ENCODE peak calls at places on chromosomes 7 and 10, in six cellular contexts. One of them, this sample, is unnamed. For H3K9me3, H3K27me3 and H3K36me3, the result is how much of the 10 kb centered on the place peaks cover.

GRCh38 chr10:72800000-72800740 is 93.4 kb upstream of the OIT3 start:
- DNase-seq in testis: no peak
- DNase-seq in sigmoid colon: no peak
- DNase-seq in GM23248: peak
- DNase-seq in ovary: no peak
- DNase-seq in thoracic aorta: no peak
- DNase-seq in this sample: peak

GRCh38 chr7:1301054-1301811 is 68.6 kb downstream of the UNCX start:
- DNase-seq in ovary: no peak
- DNase-seq in thoracic aorta: no peak
- DNase-seq in testis: no peak
- DNase-seq in GM23248: no peak
- DNase-seq in sigmoid colon: no peak
- DNase-seq in this sample: no peak

GRCh38 chr7:107309296-107309695 is 140.5 kb downstream of the HBP1 start:
- DNase-seq in testis: no peak
- DNase-seq in ovary: no peak
- DNase-seq in GM23248: no peak
- DNase-seq in sigmoid colon: no peak
- DNase-seq in thoracic aorta: no peak
- DNase-seq in this sample: no peak

GRCh38 chr10:84820121-84820520 is 491.7 kb downstream of the CCSER2 start:
- DNase-seq in GM23248: peak
- DNase-seq in thoracic aorta: no peak
- DNase-seq in ovary: no peak
- DNase-seq in sigmoid colon: no peak
- DNase-seq in testis: no peak
- DNase-seq in this sample: no peak

GRCh38 chr7:95046494-95047240 is 139.3 kb downstream of the PPP1R9A start:
- DNase-seq in testis: peak
- DNase-seq in thoracic aorta: no peak
- DNase-seq in ovary: no peak
- DNase-seq in GM23248: no peak
- DNase-seq in sigmoid colon: no peak
- DNase-seq in this sample: no peak

GRCh38 chr10:33899578-33900531 is 565.4 kb upstream of the NRP1 start:
- DNase-seq in ovary: no peak
- DNase-seq in testis: no peak
- DNase-seq in GM23248: peak
- DNase-seq in thoracic aorta: no peak
- DNase-seq in sigmoid colon: no peak
- DNase-seq in this sample: no peak

GRCh38 chr7:3682028-3682712 is 381.1 kb downstream of the SDK1 start:
- DNase-seq in GM23248: no peak
- DNase-seq in testis: peak
- DNase-seq in sigmoid colon: peak
- DNase-seq in thoracic aorta: no peak
- DNase-seq in ovary: no peak
- DNase-seq in this sample: no peak

GRCh38 chr10:3499120-3499519 is 285.9 kb downstream of the KLF6 start:
- DNase-seq in GM23248: peak
- DNase-seq in thoracic aorta: no peak
- DNase-seq in sigmoid colon: no peak
- DNase-seq in testis: no peak
- DNase-seq in ovary: no peak
- DNase-seq in this sample: no peak

GRCh38 chr10:8042032-8042863 is 12.2 kb upstream of the GATA3 start:
- DNase-seq in thoracic aorta: no peak
- DNase-seq in ovary: no peak
- DNase-seq in GM23248: no peak
- DNase-seq in sigmoid colon: no peak
- DNase-seq in testis: no peak
- DNase-seq in this sample: no peak

GRCh38 chr10:76309744-76310441 is 878.5 kb downstream of the LRMDA start:
- DNase-seq in GM23248: peak
- DNase-seq in sigmoid colon: no peak
- DNase-seq in testis: no peak
- DNase-seq in ovary: no peak
- DNase-seq in thoracic aorta: no peak
- DNase-seq in this sample: no peak

GRCh38 chr10:33091186-33091585 is 133.2 kb upstream of the ITGB1 start:
- DNase-seq in ovary: no peak
- DNase-seq in testis: no peak
- DNase-seq in GM23248: no peak
- DNase-seq in thoracic aorta: no peak
- DNase-seq in sigmoid colon: no peak
- DNase-seq in this sample: no peak

GRCh38 chr7:44307905-44308740 is 17.3 kb downstream of the CAMK2B start:
- DNase-seq in ovary: no peak
- DNase-seq in GM23248: no peak
- DNase-seq in sigmoid colon: no peak
- DNase-seq in thoracic aorta: no peak
- DNase-seq in testis: peak
- DNase-seq in this sample: no peak

GRCh38 chr10:34520084-34520483 is 295.0 kb downstream of the PARD3 start:
- DNase-seq in sigmoid colon: no peak
- DNase-seq in testis: no peak
- DNase-seq in GM23248: no peak
- DNase-seq in ovary: no peak
- DNase-seq in thoracic aorta: no peak
- DNase-seq in this sample: no peak

GRCh38 chr7:127438836-127439235 is 46.3 kb upstream of the ZNF800 start:
- DNase-seq in GM23248: no peak
- DNase-seq in thoracic aorta: no peak
- DNase-seq in ovary: no peak
- DNase-seq in testis: no peak
- DNase-seq in sigmoid colon: no peak
- DNase-seq in this sample: no peak

GRCh38 chr7:88396295-88396947 is 89.7 kb upstream of the STEAP4 start:
- DNase-seq in thoracic aorta: no peak
- DNase-seq in testis: no peak
- DNase-seq in ovary: no peak
- DNase-seq in GM23248: no peak
- DNase-seq in sigmoid colon: no peak
- DNase-seq in this sample: no peak

GRCh38 chr7:150969483-150969874 is 8.6 kb downstream of the KCNH2 start:
- DNase-seq in thoracic aorta: no peak
- DNase-seq in GM23248: no peak
- DNase-seq in testis: peak
- DNase-seq in ovary: no peak
- DNase-seq in sigmoid colon: no peak
- DNase-seq in this sample: no peak

GRCh38 chr10:78605800-78606350 is 462.9 kb upstream of the ZMIZ1 start:
- DNase-seq in sigmoid colon: no peak
- DNase-seq in testis: no peak
- DNase-seq in GM23248: peak
- DNase-seq in thoracic aorta: no peak
- DNase-seq in ovary: no peak
- DNase-seq in this sample: no peak

GRCh38 chr7:45147858-45148652 is 9.5 kb upstream of the RAMP3 start:
- DNase-seq in GM23248: no peak
- DNase-seq in testis: peak
- DNase-seq in thoracic aorta: no peak
- DNase-seq in sigmoid colon: peak
- DNase-seq in ovary: no peak
- DNase-seq in this sample: no peak

GRCh38 chr7:149188213-149188612 is 7.1 kb upstream of the ZNF282 start:
- DNase-seq in sigmoid colon: no peak
- DNase-seq in thoracic aorta: no peak
- DNase-seq in testis: no peak
- DNase-seq in GM23248: no peak
- DNase-seq in ovary: no peak
- DNase-seq in this sample: no peak

GRCh38 chr7:48132792-48133191 is 38.5 kb upstream of the ABCA13 start:
- DNase-seq in sigmoid colon: no peak
- DNase-seq in GM23248: no peak
- DNase-seq in testis: no peak
- DNase-seq in thoracic aorta: no peak
- DNase-seq in ovary: no peak
- DNase-seq in this sample: no peak

GRCh38 chr7:48126037-48126436 is 37.0 kb downstream of the UPP1 start:
- DNase-seq in ovary: no peak
- DNase-seq in sigmoid colon: no peak
- DNase-seq in thoracic aorta: no peak
- DNase-seq in testis: no peak
- DNase-seq in GM23248: no peak
- DNase-seq in this sample: no peak

GRCh38 chr7:48130658-48131108 is 40.6 kb upstream of the ABCA13 start:
- DNase-seq in testis: no peak
- DNase-seq in sigmoid colon: no peak
- DNase-seq in thoracic aorta: no peak
- DNase-seq in ovary: no peak
- DNase-seq in GM23248: peak
- DNase-seq in this sample: no peak
- H3K9me3 ChIP-seq in testis: under half
- H3K9me3 ChIP-seq in sigmoid colon: under half
- H3K9me3 ChIP-seq in thoracic aorta: under half
- H3K9me3 ChIP-seq in ovary: under half
- H3K9me3 ChIP-seq in GM23248: under half
- H3K9me3 ChIP-seq in this sample: under half

DNA sequence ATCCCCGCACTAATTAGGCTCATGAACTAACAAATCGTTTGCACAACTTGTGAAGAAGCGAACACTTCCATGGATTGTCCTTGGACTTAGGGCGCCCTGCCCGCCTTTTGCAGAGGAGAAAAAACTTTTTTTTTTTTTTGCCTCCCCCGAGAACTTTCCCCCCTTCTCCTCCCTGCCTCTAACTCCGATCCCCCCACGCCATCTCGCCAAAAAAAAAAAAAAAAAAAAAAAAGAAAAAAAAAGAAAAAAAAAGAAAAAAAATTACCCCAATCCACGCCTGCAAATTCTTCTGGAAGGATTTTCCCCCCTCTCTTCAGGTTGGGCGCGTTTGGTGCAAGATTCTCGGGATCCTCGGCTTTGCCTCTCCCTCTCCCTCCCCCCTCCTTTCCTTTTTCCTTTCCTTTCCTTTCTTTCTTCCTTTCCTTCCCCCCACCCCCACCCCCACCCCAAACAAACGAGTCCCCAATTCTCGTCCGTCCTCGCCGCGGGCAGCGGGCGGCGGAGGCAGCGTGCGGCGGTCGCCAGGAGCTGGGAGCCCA is at the start of gene EMX2:
- DNase-seq in ovary: no peak
- DNase-seq in thoracic aorta: no peak
- DNase-seq in sigmoid colon: no peak
- DNase-seq in GM23248: peak
- DNase-seq in testis: no peak
- DNase-seq in this sample: no peak
- H3K27me3 ChIP-seq in ovary: under half
- H3K27me3 ChIP-seq in thoracic aorta: under half
- H3K27me3 ChIP-seq in sigmoid colon: half or more
- H3K27me3 ChIP-seq in GM23248: under half
- H3K27me3 ChIP-seq in testis: under half
- H3K27me3 ChIP-seq in this sample: half or more

DNA sequence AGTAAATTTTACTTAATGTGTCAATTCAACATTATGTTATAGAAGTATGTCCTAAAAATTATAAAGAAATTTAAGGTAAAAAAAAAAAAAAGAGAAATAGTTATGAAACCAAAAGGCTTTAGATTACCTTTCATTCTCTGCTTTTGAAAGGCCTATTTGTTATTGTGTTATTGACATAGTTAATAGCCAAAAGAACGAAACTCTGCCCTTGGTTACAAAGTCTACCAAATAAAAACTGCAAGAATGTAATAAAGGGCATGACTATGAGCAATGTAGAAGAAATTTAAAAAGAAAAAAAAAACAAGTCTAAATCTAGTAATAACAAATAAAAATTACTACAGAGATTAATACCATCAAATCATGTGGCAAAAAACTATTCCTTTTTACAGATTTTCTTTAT is 10.6 kb downstream of the ACBD5 start:
- DNase-seq in thoracic aorta: no peak
- DNase-seq in ovary: no peak
- DNase-seq in GM23248: no peak
- DNase-seq in testis: no peak
- DNase-seq in sigmoid colon: no peak
- DNase-seq in this sample: no peak
- H3K36me3 ChIP-seq in thoracic aorta: under half
- H3K36me3 ChIP-seq in ovary: under half
- H3K36me3 ChIP-seq in GM23248: under half
- H3K36me3 ChIP-seq in testis: under half
- H3K36me3 ChIP-seq in sigmoid colon: under half
- H3K36me3 ChIP-seq in this sample: under half

GRCh38 chr7:64636386-64636785 is 29.5 kb upstream of the ZNF107 start:
- DNase-seq in thoracic aorta: no peak
- DNase-seq in ovary: no peak
- DNase-seq in GM23248: no peak
- DNase-seq in sigmoid colon: no peak
- DNase-seq in testis: no peak
- DNase-seq in this sample: no peak

GRCh38 chr7:64639267-64640001 is 26.5 kb upstream of the ZNF107 start:
- DNase-seq in ovary: no peak
- DNase-seq in thoracic aorta: no peak
- DNase-seq in GM23248: no peak
- DNase-seq in testis: no peak
- DNase-seq in sigmoid colon: no peak
- DNase-seq in this sample: no peak

GRCh38 chr7:64640504-64640903 is 25.4 kb upstream of the ZNF107 start:
- DNase-seq in sigmoid colon: no peak
- DNase-seq in thoracic aorta: no peak
- DNase-seq in GM23248: no peak
- DNase-seq in testis: no peak
- DNase-seq in ovary: no peak
- DNase-seq in this sample: no peak

GRCh38 chr7:64637521-64638445 is 28.1 kb upstream of the ZNF107 start:
- DNase-seq in sigmoid colon: no peak
- DNase-seq in ovary: no peak
- DNase-seq in GM23248: no peak
- DNase-seq in thoracic aorta: no peak
- DNase-seq in testis: no peak
- DNase-seq in this sample: no peak

DNA sequence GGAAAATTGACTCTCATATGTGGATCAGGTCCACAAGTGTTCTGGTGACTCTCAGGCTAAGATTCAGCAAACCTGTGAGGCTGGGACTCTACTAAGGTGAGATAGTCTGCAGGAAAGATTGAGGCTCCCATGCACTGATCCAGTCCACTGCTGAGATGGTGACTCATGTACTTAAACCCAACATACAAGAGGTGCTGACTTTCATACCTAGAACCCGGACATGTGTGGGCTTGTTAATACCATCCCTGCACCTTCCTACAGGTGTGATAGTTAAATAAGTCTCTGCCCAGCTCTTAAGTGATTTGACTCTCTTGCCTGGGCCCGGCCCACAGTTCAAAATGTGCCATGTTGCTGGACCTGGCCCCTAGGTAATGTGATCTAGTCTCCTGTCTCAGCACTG is 27.1 kb upstream of the ZNF107 start:
- DNase-seq in testis: no peak
- DNase-seq in sigmoid colon: no peak
- DNase-seq in thoracic aorta: no peak
- DNase-seq in ovary: no peak
- DNase-seq in GM23248: no peak
- DNase-seq in this sample: no peak
- H3K9me3 ChIP-seq in testis: under half
- H3K9me3 ChIP-seq in sigmoid colon: under half
- H3K9me3 ChIP-seq in thoracic aorta: under half
- H3K9me3 ChIP-seq in ovary: under half
- H3K9me3 ChIP-seq in GM23248: under half
- H3K9me3 ChIP-seq in this sample: under half

This sample was measured in BE2C.